ENCODE peak calls at places on chromosomes 11 and 22, in six cellular contexts. M, Z, C, P, B and U are unnamed samples.
A peak's percentile ranks its signal among the peaks of the same experiment; 100 is the strongest.

GRCh38 chr11:28107331-28107725 is 628 bp downstream of the KIF18A start:
- DNase-seq in B (peak; percentile 6), Z (peak; percentile 9), C (no peak), M (peak; percentile 46), P (peak; percentile 20), U (peak; percentile 73)

GRCh38 chr11:101860694-101861371 is 54.0 kb upstream of the CEP126 start:
- DNase-seq in C (peak; percentile 5), M (peak; percentile 80), P (peak; percentile 26), B (peak; percentile 70), Z (peak; percentile 62), U (peak; percentile 38)

GRCh38 chr22:45885941-45886395 is 91.0 kb downstream of the WNT7B start:
- DNase-seq in C (no peak), M (no peak), B (no peak), P (no peak), Z (no peak), U (no peak)

GRCh38 chr11:76179147-76179546 is 27.2 kb downstream of the WNT11 start:
- DNase-seq in P (no peak), B (no peak), Z (no peak), M (no peak), C (no peak), U (no peak)

GRCh38 chr22:28563636-28564035 is 116.0 kb downstream of the TTC28 start:
- DNase-seq in C (no peak), P (no peak), M (no peak), B (no peak), Z (no peak), U (no peak)

GRCh38 chr11:106276859-106277436 is 199.5 kb downstream of the AASDHPPT start:
- DNase-seq in C (no peak), B (no peak), M (peak; percentile 55), Z (peak; percentile 4), P (no peak), U (peak; percentile 5)

GRCh38 chr22:38832005-38832978 is 11.5 kb downstream of the NPTXR start:
- DNase-seq in C (no peak), Z (no peak), P (no peak), M (no peak), B (no peak), U (peak; percentile 47)

GRCh38 chr11:34223907-34224306 is 118.5 kb downstream of the NAT10 start:
- DNase-seq in M (no peak), P (no peak), B (no peak), C (no peak), Z (no peak), U (no peak)

GRCh38 chr22:37697540-37697835 is 640 bp downstream of the TRIOBP start:
- DNase-seq in C (no peak), M (no peak), Z (no peak), B (no peak), P (no peak), U (no peak)

GRCh38 chr22:49404576-49405199 is 423.0 kb downstream of the BRD1 start:
- DNase-seq in Z (no peak), P (no peak), M (no peak), C (no peak), B (no peak), U (no peak)

GRCh38 chr11:122784325-122785155 is 53.8 kb upstream of the CRTAM start:
- DNase-seq in C (no peak), Z (peak; percentile 61), B (no peak), M (peak; percentile 79), P (no peak), U (no peak)

GRCh38 chr11:62181097-62181496 is 8.9 kb upstream of the SCGB1D1 start:
- DNase-seq in Z (no peak), B (no peak), C (no peak), M (no peak), P (no peak), U (no peak)

GRCh38 chr11:85740464-85741400 is 54.7 kb upstream of the CCDC89 start:
- DNase-seq in M (peak; percentile 12), Z (no peak), B (no peak), C (no peak), P (no peak), U (no peak)